ENCODE peak calls at places on chromosomes 1 and 21, in ten cellular contexts. One of them, this sample, is unnamed.

GRCh38 chr1:173531069-173531693 is 54.0 kb downstream of the PRDX6 start:
- DNase-seq in PC-3: no peak
- DNase-seq in lower lobe of right lung: no peak
- DNase-seq in fibroblast of lung: peak; percentile 13
- DNase-seq in hepatocyte: no peak
- DNase-seq in pancreas: no peak
- DNase-seq in cardiac muscle cell: no peak
- DNase-seq in A673: no peak
- DNase-seq in mammary epithelial cell: no peak
- DNase-seq in breast epithelium: no peak
- DNase-seq in this sample: no peak

GRCh38 chr1:10640079-10640578 is 156.3 kb downstream of the CASZ1 start:
- DNase-seq in cardiac muscle cell: no peak
- DNase-seq in fibroblast of lung: no peak
- DNase-seq in breast epithelium: peak; percentile 57
- DNase-seq in A673: peak; percentile 70
- DNase-seq in hepatocyte: no peak
- DNase-seq in pancreas: no peak
- DNase-seq in lower lobe of right lung: no peak
- DNase-seq in mammary epithelial cell: no peak
- DNase-seq in PC-3: no peak
- DNase-seq in this sample: no peak

GRCh38 chr1:206041640-206042039 is 11.3 kb upstream of the RHEX start:
- DNase-seq in fibroblast of lung: no peak
- DNase-seq in PC-3: no peak
- DNase-seq in mammary epithelial cell: peak; percentile 58
- DNase-seq in cardiac muscle cell: no peak
- DNase-seq in breast epithelium: no peak
- DNase-seq in A673: no peak
- DNase-seq in pancreas: no peak
- DNase-seq in lower lobe of right lung: no peak
- DNase-seq in hepatocyte: peak; percentile 50
- DNase-seq in this sample: peak; percentile 86

GRCh38 chr1:66210653-66211052 is 323.3 kb upstream of the SGIP1 start:
- DNase-seq in pancreas: no peak
- DNase-seq in breast epithelium: no peak
- DNase-seq in cardiac muscle cell: no peak
- DNase-seq in lower lobe of right lung: no peak
- DNase-seq in mammary epithelial cell: no peak
- DNase-seq in hepatocyte: no peak
- DNase-seq in A673: no peak
- DNase-seq in fibroblast of lung: no peak
- DNase-seq in PC-3: no peak
- DNase-seq in this sample: no peak

GRCh38 chr1:201877877-201878339 is 10.8 kb upstream of the SHISA4 start:
- DNase-seq in fibroblast of lung: peak; percentile 46
- DNase-seq in pancreas: no peak
- DNase-seq in cardiac muscle cell: peak; percentile 66
- DNase-seq in PC-3: peak; percentile 65
- DNase-seq in breast epithelium: peak; percentile 61
- DNase-seq in lower lobe of right lung: no peak
- DNase-seq in hepatocyte: peak; percentile 73
- DNase-seq in mammary epithelial cell: peak; percentile 58
- DNase-seq in A673: peak; percentile 72
- DNase-seq in this sample: no peak

GRCh38 chr1:12654004-12654567 is 10.2 kb downstream of the AADACL4 start:
- DNase-seq in A673: no peak
- DNase-seq in pancreas: no peak
- DNase-seq in breast epithelium: no peak
- DNase-seq in hepatocyte: no peak
- DNase-seq in fibroblast of lung: peak; percentile 45
- DNase-seq in mammary epithelial cell: peak; percentile 5
- DNase-seq in lower lobe of right lung: no peak
- DNase-seq in cardiac muscle cell: peak; percentile 70
- DNase-seq in PC-3: no peak
- DNase-seq in this sample: no peak

GRCh38 chr21:29194847-29195246 is 64.4 kb downstream of the MAP3K7CL start:
- DNase-seq in lower lobe of right lung: no peak
- DNase-seq in breast epithelium: no peak
- DNase-seq in cardiac muscle cell: peak; percentile 26
- DNase-seq in mammary epithelial cell: no peak
- DNase-seq in A673: no peak
- DNase-seq in pancreas: no peak
- DNase-seq in fibroblast of lung: peak; percentile 49
- DNase-seq in hepatocyte: no peak
- DNase-seq in PC-3: peak; percentile 22
- DNase-seq in this sample: no peak

GRCh38 chr1:156198831-156199349 is 5.0 kb downstream of the SLC25A44 start:
- DNase-seq in A673: no peak
- DNase-seq in mammary epithelial cell: no peak
- DNase-seq in fibroblast of lung: no peak
- DNase-seq in lower lobe of right lung: no peak
- DNase-seq in cardiac muscle cell: no peak
- DNase-seq in pancreas: no peak
- DNase-seq in PC-3: no peak
- DNase-seq in breast epithelium: no peak
- DNase-seq in hepatocyte: peak; percentile 18
- DNase-seq in this sample: no peak

GRCh38 chr21:9839011-9839661 is 682.2 kb upstream of the TPTE start:
- DNase-seq in lower lobe of right lung: peak; percentile 53
- DNase-seq in cardiac muscle cell: no peak
- DNase-seq in A673: no peak
- DNase-seq in breast epithelium: no peak
- DNase-seq in fibroblast of lung: no peak
- DNase-seq in mammary epithelial cell: no peak
- DNase-seq in hepatocyte: peak; percentile 23
- DNase-seq in PC-3: peak; percentile 1
- DNase-seq in pancreas: peak; percentile 72
- DNase-seq in this sample: peak; percentile 89

GRCh38 chr1:26785611-26786436 is 1.9 kb upstream of the PIGV start:
- DNase-seq in A673: peak; percentile 17
- DNase-seq in cardiac muscle cell: peak; percentile 53
- DNase-seq in fibroblast of lung: peak; percentile 63
- DNase-seq in breast epithelium: no peak
- DNase-seq in lower lobe of right lung: no peak
- DNase-seq in hepatocyte: no peak
- DNase-seq in mammary epithelial cell: no peak
- DNase-seq in pancreas: no peak
- DNase-seq in PC-3: no peak
- DNase-seq in this sample: no peak

GRCh38 chr1:193308438-193308837 is 122.0 kb upstream of the B3GALT2 start:
- DNase-seq in A673: no peak
- DNase-seq in hepatocyte: peak; percentile 6
- DNase-seq in mammary epithelial cell: no peak
- DNase-seq in breast epithelium: no peak
- DNase-seq in fibroblast of lung: peak; percentile 65
- DNase-seq in pancreas: no peak
- DNase-seq in cardiac muscle cell: peak; percentile 39
- DNase-seq in PC-3: no peak
- DNase-seq in lower lobe of right lung: no peak
- DNase-seq in this sample: no peak

DNA sequence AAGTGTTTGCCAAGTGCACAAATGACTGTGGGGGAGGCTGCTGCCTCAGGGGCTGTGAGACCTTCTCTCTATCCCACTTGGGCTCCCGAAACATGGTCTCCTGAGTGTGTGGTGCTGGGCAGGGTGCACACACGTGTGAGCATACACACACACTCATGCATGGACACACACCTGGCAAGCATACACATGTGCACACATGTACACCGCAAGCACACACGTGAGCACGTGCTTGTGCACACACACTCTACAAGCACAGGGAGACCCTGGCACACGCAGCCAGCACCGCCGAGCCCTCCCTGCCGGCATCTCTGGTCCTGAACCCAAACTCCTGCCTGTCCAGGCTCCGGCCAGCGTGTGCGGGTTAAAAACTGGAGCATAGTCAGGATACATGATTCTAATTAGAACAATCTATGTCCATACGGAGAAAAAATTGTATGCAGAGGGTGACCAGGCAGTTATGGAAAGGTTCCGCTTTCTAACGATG is 79.4 kb upstream of the TTC34 start:
- DNase-seq in fibroblast of lung: no peak
- DNase-seq in PC-3: no peak
- DNase-seq in cardiac muscle cell: no peak
- DNase-seq in pancreas: no peak
- DNase-seq in breast epithelium: no peak
- DNase-seq in A673: no peak
- DNase-seq in lower lobe of right lung: no peak
- DNase-seq in hepatocyte: no peak
- DNase-seq in mammary epithelial cell: no peak
- DNase-seq in this sample: no peak
- H3K9me3 ChIP-seq in fibroblast of lung: no peaks in the 10 kb centered on the region
- H3K9me3 ChIP-seq in PC-3: no peaks in the 10 kb centered on the region
- H3K9me3 ChIP-seq in cardiac muscle cell: no peaks in the 10 kb centered on the region
- H3K9me3 ChIP-seq in pancreas: no peaks in the 10 kb centered on the region
- H3K9me3 ChIP-seq in breast epithelium: no peaks in the 10 kb centered on the region
- H3K9me3 ChIP-seq in A673: no peaks in the 10 kb centered on the region
- H3K9me3 ChIP-seq in lower lobe of right lung: no peaks in the 10 kb centered on the region
- H3K9me3 ChIP-seq in hepatocyte: no peaks in the 10 kb centered on the region
- H3K9me3 ChIP-seq in mammary epithelial cell: peaks cover 51% of the 10 kb centered on the region
- H3K9me3 ChIP-seq in this sample: no peaks in the 10 kb centered on the region

GRCh38 chr1:96541491-96541890 is 180.1 kb upstream of the PTBP2 start:
- DNase-seq in mammary epithelial cell: no peak
- DNase-seq in cardiac muscle cell: no peak
- DNase-seq in breast epithelium: no peak
- DNase-seq in hepatocyte: no peak
- DNase-seq in PC-3: no peak
- DNase-seq in pancreas: no peak
- DNase-seq in lower lobe of right lung: no peak
- DNase-seq in fibroblast of lung: no peak
- DNase-seq in A673: no peak
- DNase-seq in this sample: no peak

GRCh38 chr1:96536576-96536975 is 185.0 kb upstream of the PTBP2 start:
- DNase-seq in PC-3: no peak
- DNase-seq in fibroblast of lung: no peak
- DNase-seq in lower lobe of right lung: no peak
- DNase-seq in hepatocyte: no peak
- DNase-seq in mammary epithelial cell: no peak
- DNase-seq in cardiac muscle cell: no peak
- DNase-seq in pancreas: no peak
- DNase-seq in A673: no peak
- DNase-seq in breast epithelium: no peak
- DNase-seq in this sample: no peak

GRCh38 chr1:96533820-96534219 is 187.8 kb upstream of the PTBP2 start:
- DNase-seq in cardiac muscle cell: no peak
- DNase-seq in breast epithelium: no peak
- DNase-seq in lower lobe of right lung: no peak
- DNase-seq in hepatocyte: no peak
- DNase-seq in PC-3: no peak
- DNase-seq in mammary epithelial cell: no peak
- DNase-seq in pancreas: no peak
- DNase-seq in fibroblast of lung: no peak
- DNase-seq in A673: no peak
- DNase-seq in this sample: no peak

GRCh38 chr1:96538883-96539282 is 182.7 kb upstream of the PTBP2 start:
- DNase-seq in hepatocyte: peak; percentile 73
- DNase-seq in lower lobe of right lung: no peak
- DNase-seq in A673: peak; percentile 65
- DNase-seq in mammary epithelial cell: no peak
- DNase-seq in pancreas: no peak
- DNase-seq in PC-3: peak; percentile 13
- DNase-seq in breast epithelium: peak; percentile 37
- DNase-seq in cardiac muscle cell: peak; percentile 98
- DNase-seq in fibroblast of lung: peak; percentile 90
- DNase-seq in this sample: no peak

GRCh38 chr1:96538001-96538649 is 183.5 kb upstream of the PTBP2 start:
- DNase-seq in pancreas: no peak
- DNase-seq in hepatocyte: peak; percentile 46
- DNase-seq in breast epithelium: no peak
- DNase-seq in mammary epithelial cell: peak; percentile 11
- DNase-seq in PC-3: no peak
- DNase-seq in lower lobe of right lung: no peak
- DNase-seq in fibroblast of lung: peak; percentile 83
- DNase-seq in A673: peak; percentile 70
- DNase-seq in cardiac muscle cell: peak; percentile 92
- DNase-seq in this sample: no peak
- TF ChIP-seq CTCF in pancreas: no peak
- TF ChIP-seq CTCF in hepatocyte: peak; percentile 20
- TF ChIP-seq CTCF in breast epithelium: no peak
- TF ChIP-seq CTCF in mammary epithelial cell: no peak
- TF ChIP-seq CTCF in PC-3: no peak
- TF ChIP-seq CTCF in lower lobe of right lung: peak; percentile 28
- TF ChIP-seq CTCF in fibroblast of lung: peak; percentile 23
- TF ChIP-seq CTCF in A673: peak; percentile 61
- TF ChIP-seq CTCF in cardiac muscle cell: peak; percentile 38
- TF ChIP-seq CTCF in this sample: no peak

DNA sequence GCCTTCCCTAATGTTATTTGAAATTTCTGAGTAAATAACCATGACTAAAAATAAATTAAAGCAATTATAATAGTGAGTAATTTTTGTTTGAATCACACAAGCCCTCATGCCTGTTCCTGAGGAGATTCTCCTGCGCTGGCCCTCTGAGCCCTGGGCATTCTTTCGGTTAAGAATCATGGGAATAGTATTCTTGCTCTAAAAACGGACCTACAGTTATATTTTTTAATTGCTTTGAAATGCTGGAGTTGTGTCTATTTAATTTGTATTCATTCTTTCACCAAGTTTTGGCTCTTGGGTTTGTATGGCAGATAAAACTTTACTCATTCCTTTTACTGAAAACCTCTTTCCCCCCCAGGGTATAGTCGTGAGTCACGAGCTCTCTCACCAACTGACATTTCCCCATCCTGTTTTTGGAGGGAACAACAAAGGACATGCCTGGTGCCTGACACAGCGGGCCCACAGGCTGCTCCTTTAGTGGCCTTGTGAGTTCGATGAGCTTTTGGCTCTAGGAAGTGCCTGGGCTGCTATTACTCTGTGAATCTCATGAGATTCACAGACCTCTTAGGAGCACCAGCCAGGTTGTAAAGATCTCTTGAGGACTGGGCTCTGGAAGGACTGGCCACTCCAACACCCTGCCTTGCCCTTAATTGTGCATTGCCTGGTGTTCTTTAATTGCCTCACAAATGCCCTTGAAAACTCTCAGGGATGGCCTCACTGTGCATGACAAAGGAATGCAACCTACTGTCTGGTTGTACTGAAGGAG is 58.6 kb downstream of the DDR2 start:
- DNase-seq in lower lobe of right lung: no peak
- DNase-seq in pancreas: no peak
- DNase-seq in PC-3: peak; percentile 98
- DNase-seq in fibroblast of lung: peak; percentile 94
- DNase-seq in A673: peak; percentile 90
- DNase-seq in breast epithelium: peak; percentile 80
- DNase-seq in mammary epithelial cell: peak; percentile 94
- DNase-seq in hepatocyte: peak; percentile 15
- DNase-seq in cardiac muscle cell: peak; percentile 86
- DNase-seq in this sample: peak; percentile 79
- H3K4me3 ChIP-seq in lower lobe of right lung: no peak overlapping the region
- H3K4me3 ChIP-seq in pancreas: no peak overlapping the region
- H3K4me3 ChIP-seq in PC-3: peak overlapping the region; percentile 12
- H3K4me3 ChIP-seq in fibroblast of lung: no peak overlapping the region
- H3K4me3 ChIP-seq in A673: no peak overlapping the region
- H3K4me3 ChIP-seq in breast epithelium: no peak overlapping the region
- H3K4me3 ChIP-seq in mammary epithelial cell: no peak overlapping the region
- H3K4me3 ChIP-seq in hepatocyte: no peak overlapping the region
- H3K4me3 ChIP-seq in cardiac muscle cell: no peak overlapping the region
- H3K4me3 ChIP-seq in this sample: no peak overlapping the region

DNA sequence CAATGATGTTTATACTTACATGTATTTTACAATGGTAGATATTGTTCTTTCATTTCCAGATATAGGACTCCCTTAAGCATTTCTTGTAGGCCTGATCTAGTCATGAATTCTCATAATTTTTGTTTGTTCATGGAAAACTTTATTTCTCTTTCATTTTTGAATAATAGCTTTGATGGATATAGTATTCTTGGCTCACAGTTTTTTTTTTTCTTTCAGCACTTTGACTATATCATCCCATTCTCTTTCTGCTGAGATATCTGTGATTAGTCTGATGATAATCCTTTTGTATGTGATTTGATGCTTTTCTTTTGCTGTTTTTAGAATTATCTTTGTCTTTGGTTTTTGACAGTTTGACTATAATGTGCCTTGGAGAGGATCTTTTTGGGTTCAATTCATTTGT is 24.1 kb upstream of the CHODL start:
- DNase-seq in lower lobe of right lung: no peak
- DNase-seq in mammary epithelial cell: no peak
- DNase-seq in fibroblast of lung: no peak
- DNase-seq in cardiac muscle cell: no peak
- DNase-seq in pancreas: no peak
- DNase-seq in breast epithelium: no peak
- DNase-seq in A673: no peak
- DNase-seq in PC-3: no peak
- DNase-seq in hepatocyte: no peak
- DNase-seq in this sample: no peak
- H3K9me3 ChIP-seq in lower lobe of right lung: peaks cover 19% of the 10 kb centered on the region
- H3K9me3 ChIP-seq in mammary epithelial cell: peaks cover 33% of the 10 kb centered on the region
- H3K9me3 ChIP-seq in fibroblast of lung: no peaks in the 10 kb centered on the region
- H3K9me3 ChIP-seq in cardiac muscle cell: no peaks in the 10 kb centered on the region
- H3K9me3 ChIP-seq in pancreas: no peaks in the 10 kb centered on the region
- H3K9me3 ChIP-seq in breast epithelium: peaks cover 45% of the 10 kb centered on the region
- H3K9me3 ChIP-seq in A673: peaks cover 10% of the 10 kb centered on the region
- H3K9me3 ChIP-seq in PC-3: peaks cover 23% of the 10 kb centered on the region
- H3K9me3 ChIP-seq in hepatocyte: no peaks in the 10 kb centered on the region
- H3K9me3 ChIP-seq in this sample: no peaks in the 10 kb centered on the region